ENCODE peak calls at places on chromosomes 1 and 21, in seven cellular contexts. C is ecto neural progenitor cell, X is fibroblast of pulmonary artery, F is foreskin fibroblast, U is aorta, I is coronary artery, P is NCI-H82. Z is an unnamed sample.

GRCh38 chr1:156616463-156616862 is 2.8 kb upstream of the HAPLN2 start:
- DNase-seq in X (peak), I (no peak), F (no peak), P (peak), C (no peak), U (no peak), Z (peak)

GRCh38 chr1:10909697-10910489 is 102.6 kb upstream of the TARDBP start:
- DNase-seq in F (no peak), I (no peak), P (peak), X (peak), U (peak), C (peak), Z (peak)

GRCh38 chr1:212030936-212031528 is 4.3 kb downstream of the INTS7 start:
- DNase-seq in C (no peak), F (peak), I (no peak), U (no peak), X (peak), P (no peak), Z (peak)

GRCh38 chr1:31726715-31727114 is 22.9 kb upstream of the COL16A1 start:
- DNase-seq in F (no peak), P (no peak), C (no peak), X (no peak), U (no peak), I (no peak), Z (no peak)

GRCh38 chr1:20485527-20486456 is at the start of gene CAMK2N1:
- DNase-seq in U (peak), X (peak), C (peak), P (peak), I (no peak), F (peak), Z (peak)

GRCh38 chr1:222127096-222127495 is 385.2 kb upstream of the DUSP10 start:
- DNase-seq in I (no peak), X (no peak), U (no peak), F (no peak), C (no peak), P (no peak), Z (no peak)

GRCh38 chr21:46662765-46663500 is 27.5 kb downstream of the PRMT2 start:
- DNase-seq in C (no peak), I (no peak), U (no peak), F (no peak), X (no peak), P (no peak), Z (no peak)

GRCh38 chr1:15950302-15950701 is 25.6 kb downstream of the ZBTB17 start:
- DNase-seq in P (no peak), U (no peak), I (no peak), C (no peak), X (no peak), F (no peak), Z (no peak)

GRCh38 chr1:1179983-1180861 is 6.5 kb downstream of the TTLL10 start:
- DNase-seq in X (no peak), U (peak), P (no peak), C (no peak), I (no peak), F (no peak), Z (no peak)

GRCh38 chr1:31467005-31467674 is 54.1 kb downstream of the SERINC2 start:
- DNase-seq in X (no peak), C (no peak), P (no peak), F (no peak), U (no peak), I (no peak), Z (no peak)

GRCh38 chr1:25239681-25240541 is 7.3 kb downstream of the RSRP1 start:
- DNase-seq in U (peak), P (peak), X (peak), F (peak), I (peak), C (peak), Z (peak)

GRCh38 chr1:207365063-207365462 is 43.6 kb downstream of the CD55 start:
- DNase-seq in C (no peak), F (no peak), P (no peak), I (no peak), X (no peak), U (no peak), Z (no peak)

GRCh38 chr1:111334169-111334568 is 43.5 kb downstream of the CHIA start:
- DNase-seq in P (peak), F (peak), U (no peak), X (peak), I (no peak), C (no peak), Z (no peak)

GRCh38 chr1:37257646-37258045 is 216.7 kb upstream of the ZC3H12A start:
- DNase-seq in I (no peak), F (no peak), P (peak), C (no peak), U (no peak), X (no peak), Z (peak)

GRCh38 chr1:145858238-145858936 is 494 bp downstream of the PIAS3 start:
- DNase-seq in I (peak), C (no peak), X (peak), P (peak), U (peak), F (no peak), Z (peak)

GRCh38 chr1:9078949-9079500 is 9.6 kb upstream of the SLC2A5 start:
- DNase-seq in I (no peak), U (no peak), X (no peak), C (no peak), P (no peak), F (no peak), Z (no peak)

GRCh38 chr1:205918955-205919746 is 24.1 kb downstream of the SLC26A9 start:
- DNase-seq in U (peak), F (peak), X (peak), P (peak), I (peak), C (peak), Z (peak)

GRCh38 chr1:108880850-108881249 is 4.1 kb downstream of the GPSM2 start:
- DNase-seq in F (no peak), X (peak), C (no peak), P (peak), U (no peak), I (no peak), Z (no peak)

GRCh38 chr1:160781129-160781808 is 14.7 kb upstream of the LY9 start:
- DNase-seq in P (no peak), I (no peak), U (no peak), F (no peak), X (no peak), C (no peak), Z (no peak)

GRCh38 chr1:8097077-8097799 is 71.1 kb upstream of the ERRFI1 start:
- DNase-seq in I (no peak), C (no peak), X (peak), F (peak), U (no peak), P (peak), Z (peak)

GRCh38 chr1:201140941-201141260 is 13.4 kb downstream of the TMEM9 start:
- DNase-seq in I (no peak), C (no peak), X (no peak), F (no peak), U (no peak), P (no peak), Z (no peak)